ENCODE peak calls at places on chromosomes 3 and 15, in four cellular contexts. One of them, this sample, is unnamed.

GRCh38 chr15:63198315-63198714 is 8.9 kb downstream of the RAB8B start:
- DNase-seq in sigmoid colon: no peak
- DNase-seq in cardiac fibroblast: peak
- DNase-seq in A549: no peak
- DNase-seq in this sample: no peak

GRCh38 chr3:53939081-53939582 is 47.5 kb upstream of the SELENOK start:
- DNase-seq in sigmoid colon: no peak
- DNase-seq in cardiac fibroblast: no peak
- DNase-seq in A549: no peak
- DNase-seq in this sample: no peak

GRCh38 chr3:94234177-94234788 is 171.4 kb downstream of the NSUN3 start:
- DNase-seq in sigmoid colon: no peak
- DNase-seq in cardiac fibroblast: peak
- DNase-seq in A549: peak
- DNase-seq in this sample: peak

GRCh38 chr15:45690581-45691260 is 55.9 kb downstream of the SQOR start:
- DNase-seq in sigmoid colon: no peak
- DNase-seq in cardiac fibroblast: peak
- DNase-seq in A549: no peak
- DNase-seq in this sample: no peak

GRCh38 chr3:58190882-58191281 is 19.9 kb downstream of the DNASE1L3 start:
- DNase-seq in sigmoid colon: no peak
- DNase-seq in cardiac fibroblast: no peak
- DNase-seq in A549: no peak
- DNase-seq in this sample: no peak

GRCh38 chr3:131705558-131706051 is 202.8 kb upstream of the MRPL3 start:
- DNase-seq in sigmoid colon: no peak
- DNase-seq in cardiac fibroblast: no peak
- DNase-seq in A549: no peak
- DNase-seq in this sample: no peak

GRCh38 chr3:113623324-113623723 is 73.1 kb downstream of the USF3 start:
- DNase-seq in sigmoid colon: no peak
- DNase-seq in cardiac fibroblast: no peak
- DNase-seq in A549: no peak
- DNase-seq in this sample: no peak

GRCh38 chr3:74561881-74562280 is 52.6 kb downstream of the CNTN3 start:
- DNase-seq in sigmoid colon: no peak
- DNase-seq in cardiac fibroblast: peak
- DNase-seq in A549: no peak
- DNase-seq in this sample: no peak

GRCh38 chr3:70264122-70264780 is 48.2 kb downstream of the MDFIC2 start:
- DNase-seq in sigmoid colon: no peak
- DNase-seq in cardiac fibroblast: peak
- DNase-seq in A549: no peak
- DNase-seq in this sample: peak

GRCh38 chr15:77027697-77028450 is 32.9 kb downstream of the PSTPIP1 start:
- DNase-seq in sigmoid colon: peak
- DNase-seq in cardiac fibroblast: no peak
- DNase-seq in A549: no peak
- DNase-seq in this sample: no peak

GRCh38 chr3:59919581-59919980 is 869.8 kb upstream of the CFAP20DC start:
- DNase-seq in sigmoid colon: no peak
- DNase-seq in cardiac fibroblast: no peak
- DNase-seq in A549: no peak
- DNase-seq in this sample: no peak

GRCh38 chr3:56985460-56986327 is 74.8 kb upstream of the SPATA12 start:
- DNase-seq in sigmoid colon: no peak
- DNase-seq in cardiac fibroblast: peak
- DNase-seq in A549: no peak
- DNase-seq in this sample: no peak

GRCh38 chr3:42591811-42592210 is 1.2 kb downstream of the SS18L2 start:
- DNase-seq in sigmoid colon: no peak
- DNase-seq in cardiac fibroblast: no peak
- DNase-seq in A549: no peak
- DNase-seq in this sample: no peak

GRCh38 chr15:64029633-64030032 is 16.7 kb downstream of the DAPK2 start:
- DNase-seq in sigmoid colon: no peak
- DNase-seq in cardiac fibroblast: no peak
- DNase-seq in A549: no peak
- DNase-seq in this sample: no peak

GRCh38 chr3:158725348-158725966 is 6.8 kb downstream of the RARRES1 start:
- DNase-seq in sigmoid colon: peak
- DNase-seq in cardiac fibroblast: peak
- DNase-seq in A549: peak
- DNase-seq in this sample: no peak

GRCh38 chr3:184679056-184679502 is 32.8 kb downstream of the MAGEF1 start:
- DNase-seq in sigmoid colon: peak
- DNase-seq in cardiac fibroblast: peak
- DNase-seq in A549: no peak
- DNase-seq in this sample: no peak

GRCh38 chr3:37779289-37780152 is 82.2 kb upstream of the CTDSPL start:
- DNase-seq in sigmoid colon: no peak
- DNase-seq in cardiac fibroblast: peak
- DNase-seq in A549: peak
- DNase-seq in this sample: peak

GRCh38 chr15:101307048-101307896 is 12.2 kb upstream of the SNRPA1 start:
- DNase-seq in sigmoid colon: peak
- DNase-seq in cardiac fibroblast: no peak
- DNase-seq in A549: no peak
- DNase-seq in this sample: no peak

GRCh38 chr3:10647376-10647775 is 142.0 kb upstream of the ATP2B2 start:
- DNase-seq in sigmoid colon: no peak
- DNase-seq in cardiac fibroblast: no peak
- DNase-seq in A549: no peak
- DNase-seq in this sample: no peak

GRCh38 chr15:72217216-72217615 is 13.8 kb downstream of the PKM start:
- DNase-seq in sigmoid colon: no peak
- DNase-seq in cardiac fibroblast: no peak
- DNase-seq in A549: no peak
- DNase-seq in this sample: no peak

GRCh38 chr15:48409623-48410022 is 78.4 kb downstream of the DUT start:
- DNase-seq in sigmoid colon: no peak
- DNase-seq in cardiac fibroblast: no peak
- DNase-seq in A549: no peak
- DNase-seq in this sample: no peak

GRCh38 chr3:139944256-139944910 is 9.4 kb downstream of the CLSTN2 start:
- DNase-seq in sigmoid colon: no peak
- DNase-seq in cardiac fibroblast: no peak
- DNase-seq in A549: no peak
- DNase-seq in this sample: no peak

DNA sequence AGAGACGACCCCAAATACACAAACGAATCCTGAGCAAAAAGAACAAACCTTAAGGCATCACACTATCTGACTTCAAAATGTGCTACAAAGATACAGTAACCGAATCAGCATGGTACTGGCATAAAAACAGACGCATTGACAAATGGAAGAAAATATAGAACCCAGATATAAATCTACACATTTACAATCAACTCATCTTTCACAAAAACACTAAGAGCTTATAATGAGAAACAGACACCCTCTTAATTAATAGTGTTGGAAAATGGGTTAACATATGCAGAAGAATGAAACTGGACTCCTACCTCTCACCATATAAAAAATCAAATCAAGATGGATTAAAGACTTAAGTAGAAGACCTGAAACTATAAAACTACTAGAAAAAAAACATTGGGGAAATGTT is 130.3 kb upstream of the DCBLD2 start:
- DNase-seq in sigmoid colon: no peak
- DNase-seq in cardiac fibroblast: no peak
- DNase-seq in A549: no peak
- DNase-seq in this sample: no peak
- TF ChIP-seq CTCF in sigmoid colon: no peak
- TF ChIP-seq CTCF in cardiac fibroblast: no peak
- TF ChIP-seq CTCF in A549: no peak
- TF ChIP-seq CTCF in this sample: no peak

GRCh38 chr15:31605467-31605931 is 278.9 kb downstream of the KLF13 start:
- DNase-seq in sigmoid colon: no peak
- DNase-seq in cardiac fibroblast: peak
- DNase-seq in A549: no peak
- DNase-seq in this sample: no peak
- TF ChIP-seq CTCF in sigmoid colon: no peak
- TF ChIP-seq CTCF in cardiac fibroblast: peak
- TF ChIP-seq CTCF in A549: peak
- TF ChIP-seq CTCF in this sample: no peak

GRCh38 chr3:25021816-25022215 is 406.2 kb upstream of the RARB start:
- DNase-seq in sigmoid colon: no peak
- DNase-seq in cardiac fibroblast: peak
- DNase-seq in A549: no peak
- DNase-seq in this sample: peak
- TF ChIP-seq CTCF in sigmoid colon: peak
- TF ChIP-seq CTCF in cardiac fibroblast: peak
- TF ChIP-seq CTCF in A549: peak
- TF ChIP-seq CTCF in this sample: peak

DNA sequence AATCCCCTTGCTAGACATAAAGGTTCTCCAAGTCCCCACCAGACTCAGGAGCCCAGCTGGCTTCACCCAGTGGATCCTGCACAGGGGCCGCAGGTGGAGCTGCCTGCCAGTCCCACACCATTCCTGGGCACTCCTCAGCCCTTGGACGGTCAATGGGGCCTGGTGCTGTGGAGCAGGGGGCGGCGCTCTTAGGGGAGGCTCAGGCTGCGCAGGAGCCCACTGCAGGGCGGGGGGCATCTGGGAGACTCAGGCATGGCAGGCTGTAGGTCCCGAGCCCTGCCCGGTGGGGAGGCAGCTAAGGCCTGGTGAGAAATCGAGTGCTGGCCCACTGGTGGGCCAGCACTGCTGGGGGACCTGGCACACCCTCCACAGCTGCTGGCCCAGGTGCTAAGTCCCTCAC is 75.1 kb upstream of the TBC1D5 start:
- DNase-seq in sigmoid colon: no peak
- DNase-seq in cardiac fibroblast: no peak
- DNase-seq in A549: no peak
- DNase-seq in this sample: no peak
- TF ChIP-seq CTCF in sigmoid colon: no peak
- TF ChIP-seq CTCF in cardiac fibroblast: no peak
- TF ChIP-seq CTCF in A549: no peak
- TF ChIP-seq CTCF in this sample: no peak

GRCh38 chr15:99390667-99391066 is 139.4 kb downstream of the LRRC28 start:
- DNase-seq in sigmoid colon: no peak
- DNase-seq in cardiac fibroblast: no peak
- DNase-seq in A549: no peak
- DNase-seq in this sample: no peak
- TF ChIP-seq CTCF in sigmoid colon: no peak
- TF ChIP-seq CTCF in cardiac fibroblast: no peak
- TF ChIP-seq CTCF in A549: no peak
- TF ChIP-seq CTCF in this sample: no peak

This sample was measured in Calu3.